ENCODE peak calls at places on chromosomes 5 and 9, in seven cellular contexts. One of them, this sample, is unnamed.

GRCh38 chr5:179867476-179867875 is 8.9 kb upstream of the MRNIP start:
- DNase-seq in brain microvascular endothelial cell: no peak
- DNase-seq in prostate gland: no peak
- DNase-seq in foreskin fibroblast: no peak
- DNase-seq in lower lobe of right lung: peak
- DNase-seq in epithelial cell of proximal tubule: no peak
- DNase-seq in fibroblast of lung: no peak
- DNase-seq in this sample: no peak

GRCh38 chr5:98635631-98636030 is 137.8 kb upstream of the RGMB start:
- DNase-seq in lower lobe of right lung: no peak
- DNase-seq in epithelial cell of proximal tubule: peak
- DNase-seq in foreskin fibroblast: no peak
- DNase-seq in fibroblast of lung: peak
- DNase-seq in brain microvascular endothelial cell: peak
- DNase-seq in prostate gland: no peak
- DNase-seq in this sample: no peak

GRCh38 chr9:130707225-130707976 is 13.8 kb downstream of the EXOSC2 start:
- DNase-seq in foreskin fibroblast: peak
- DNase-seq in prostate gland: peak
- DNase-seq in fibroblast of lung: peak
- DNase-seq in epithelial cell of proximal tubule: no peak
- DNase-seq in lower lobe of right lung: no peak
- DNase-seq in brain microvascular endothelial cell: peak
- DNase-seq in this sample: peak

GRCh38 chr9:70120834-70121510 is 77.3 kb downstream of the MAMDC2 start:
- DNase-seq in epithelial cell of proximal tubule: peak
- DNase-seq in foreskin fibroblast: peak
- DNase-seq in brain microvascular endothelial cell: peak
- DNase-seq in fibroblast of lung: peak
- DNase-seq in prostate gland: no peak
- DNase-seq in lower lobe of right lung: no peak
- DNase-seq in this sample: peak

GRCh38 chr9:113772121-113772885 is 103.8 kb upstream of the ZNF618 start:
- DNase-seq in fibroblast of lung: peak
- DNase-seq in foreskin fibroblast: peak
- DNase-seq in epithelial cell of proximal tubule: no peak
- DNase-seq in prostate gland: no peak
- DNase-seq in brain microvascular endothelial cell: peak
- DNase-seq in lower lobe of right lung: no peak
- DNase-seq in this sample: no peak

GRCh38 chr5:173103411-173103810 is 40.9 kb upstream of the BNIP1 start:
- DNase-seq in foreskin fibroblast: no peak
- DNase-seq in prostate gland: no peak
- DNase-seq in brain microvascular endothelial cell: no peak
- DNase-seq in lower lobe of right lung: no peak
- DNase-seq in epithelial cell of proximal tubule: no peak
- DNase-seq in fibroblast of lung: no peak
- DNase-seq in this sample: no peak

GRCh38 chr9:118336952-118337349 is 632.7 kb downstream of the TLR4 start:
- DNase-seq in fibroblast of lung: no peak
- DNase-seq in lower lobe of right lung: no peak
- DNase-seq in foreskin fibroblast: no peak
- DNase-seq in epithelial cell of proximal tubule: no peak
- DNase-seq in brain microvascular endothelial cell: no peak
- DNase-seq in prostate gland: no peak
- DNase-seq in this sample: no peak

GRCh38 chr5:151005187-151005974 is 15.0 kb upstream of the GPX3 start:
- DNase-seq in prostate gland: no peak
- DNase-seq in lower lobe of right lung: no peak
- DNase-seq in fibroblast of lung: peak
- DNase-seq in epithelial cell of proximal tubule: no peak
- DNase-seq in brain microvascular endothelial cell: no peak
- DNase-seq in foreskin fibroblast: no peak
- DNase-seq in this sample: no peak

GRCh38 chr5:113000466-113000865 is 23.9 kb downstream of the DCP2 start:
- DNase-seq in epithelial cell of proximal tubule: no peak
- DNase-seq in prostate gland: no peak
- DNase-seq in brain microvascular endothelial cell: no peak
- DNase-seq in lower lobe of right lung: no peak
- DNase-seq in fibroblast of lung: no peak
- DNase-seq in foreskin fibroblast: peak
- DNase-seq in this sample: no peak

GRCh38 chr5:151740336-151740942 is 18.0 kb downstream of the ATOX1 start:
- DNase-seq in epithelial cell of proximal tubule: no peak
- DNase-seq in foreskin fibroblast: peak
- DNase-seq in fibroblast of lung: peak
- DNase-seq in prostate gland: peak
- DNase-seq in lower lobe of right lung: no peak
- DNase-seq in brain microvascular endothelial cell: peak
- DNase-seq in this sample: peak

GRCh38 chr5:110769282-110769681 is 30.5 kb downstream of the SLC25A46 start:
- DNase-seq in lower lobe of right lung: no peak
- DNase-seq in foreskin fibroblast: peak
- DNase-seq in brain microvascular endothelial cell: peak
- DNase-seq in epithelial cell of proximal tubule: no peak
- DNase-seq in prostate gland: no peak
- DNase-seq in fibroblast of lung: peak
- DNase-seq in this sample: peak

GRCh38 chr9:74577956-74578355 is 80.8 kb downstream of the RORB start:
- DNase-seq in lower lobe of right lung: no peak
- DNase-seq in fibroblast of lung: peak
- DNase-seq in prostate gland: no peak
- DNase-seq in epithelial cell of proximal tubule: no peak
- DNase-seq in foreskin fibroblast: no peak
- DNase-seq in brain microvascular endothelial cell: no peak
- DNase-seq in this sample: no peak

GRCh38 chr5:149228610-149229297 is 42.9 kb upstream of the AFAP1L1 start:
- DNase-seq in lower lobe of right lung: no peak
- DNase-seq in prostate gland: peak
- DNase-seq in epithelial cell of proximal tubule: peak
- DNase-seq in fibroblast of lung: peak
- DNase-seq in foreskin fibroblast: peak
- DNase-seq in brain microvascular endothelial cell: peak
- DNase-seq in this sample: peak

GRCh38 chr5:25119654-25120053 is 474.9 kb upstream of the CDH10 start:
- DNase-seq in fibroblast of lung: peak
- DNase-seq in foreskin fibroblast: no peak
- DNase-seq in prostate gland: no peak
- DNase-seq in epithelial cell of proximal tubule: no peak
- DNase-seq in brain microvascular endothelial cell: no peak
- DNase-seq in lower lobe of right lung: no peak
- DNase-seq in this sample: no peak

GRCh38 chr5:74866653-74867162 is 521 bp upstream of the FAM169A start:
- DNase-seq in epithelial cell of proximal tubule: no peak
- DNase-seq in prostate gland: no peak
- DNase-seq in lower lobe of right lung: no peak
- DNase-seq in fibroblast of lung: no peak
- DNase-seq in foreskin fibroblast: no peak
- DNase-seq in brain microvascular endothelial cell: no peak
- DNase-seq in this sample: no peak

GRCh38 chr5:102289251-102289899 is 6.7 kb downstream of the SLCO4C1 start:
- DNase-seq in fibroblast of lung: no peak
- DNase-seq in prostate gland: no peak
- DNase-seq in epithelial cell of proximal tubule: no peak
- DNase-seq in lower lobe of right lung: no peak
- DNase-seq in brain microvascular endothelial cell: no peak
- DNase-seq in foreskin fibroblast: no peak
- DNase-seq in this sample: no peak

GRCh38 chr5:104708027-104708426 is 1145.4 kb upstream of the NUDT12 start:
- DNase-seq in epithelial cell of proximal tubule: no peak
- DNase-seq in fibroblast of lung: no peak
- DNase-seq in prostate gland: no peak
- DNase-seq in foreskin fibroblast: no peak
- DNase-seq in brain microvascular endothelial cell: no peak
- DNase-seq in lower lobe of right lung: no peak
- DNase-seq in this sample: no peak

GRCh38 chr5:80623911-80624457 is 30.5 kb upstream of the MSH3 start:
- DNase-seq in prostate gland: no peak
- DNase-seq in brain microvascular endothelial cell: no peak
- DNase-seq in lower lobe of right lung: no peak
- DNase-seq in fibroblast of lung: no peak
- DNase-seq in epithelial cell of proximal tubule: no peak
- DNase-seq in foreskin fibroblast: no peak
- DNase-seq in this sample: no peak

GRCh38 chr5:139397921-139398320 is 3.0 kb upstream of the PROB1 start:
- DNase-seq in lower lobe of right lung: no peak
- DNase-seq in fibroblast of lung: peak
- DNase-seq in brain microvascular endothelial cell: no peak
- DNase-seq in foreskin fibroblast: no peak
- DNase-seq in prostate gland: no peak
- DNase-seq in epithelial cell of proximal tubule: no peak
- DNase-seq in this sample: no peak

GRCh38 chr5:133240425-133241091 is 188.7 kb downstream of the HSPA4 start:
- DNase-seq in brain microvascular endothelial cell: peak
- DNase-seq in fibroblast of lung: peak
- DNase-seq in lower lobe of right lung: no peak
- DNase-seq in prostate gland: no peak
- DNase-seq in foreskin fibroblast: peak
- DNase-seq in epithelial cell of proximal tubule: peak
- DNase-seq in this sample: peak

GRCh38 chr5:132074772-132075718 is 1.5 kb downstream of the CSF2 start:
- DNase-seq in epithelial cell of proximal tubule: no peak
- DNase-seq in prostate gland: no peak
- DNase-seq in brain microvascular endothelial cell: no peak
- DNase-seq in fibroblast of lung: no peak
- DNase-seq in foreskin fibroblast: no peak
- DNase-seq in lower lobe of right lung: peak
- DNase-seq in this sample: no peak

DNA sequence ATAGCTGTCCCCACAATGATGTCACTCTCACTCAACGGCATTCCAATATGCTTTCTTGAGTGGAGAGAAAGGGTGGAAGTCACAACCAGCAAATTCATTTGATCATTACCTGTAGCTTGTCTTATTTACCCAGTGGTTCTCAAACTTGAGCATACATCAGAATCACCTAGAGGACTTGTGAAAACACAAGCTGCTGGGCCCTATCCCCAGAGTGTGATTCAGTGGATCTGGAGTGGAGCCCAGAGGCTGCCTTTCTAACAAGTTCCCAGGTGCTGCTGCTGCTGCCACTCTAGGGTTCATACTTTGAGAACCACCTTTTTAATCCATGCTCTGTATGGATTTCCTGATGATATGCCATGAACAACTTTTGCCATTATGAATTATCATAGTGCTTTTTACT is 94.7 kb downstream of the KLHL3 start:
- DNase-seq in fibroblast of lung: no peak
- DNase-seq in lower lobe of right lung: no peak
- DNase-seq in epithelial cell of proximal tubule: no peak
- DNase-seq in foreskin fibroblast: no peak
- DNase-seq in prostate gland: no peak
- DNase-seq in brain microvascular endothelial cell: peak
- DNase-seq in this sample: no peak
- H3K4me3 ChIP-seq in fibroblast of lung: no peak
- H3K4me3 ChIP-seq in lower lobe of right lung: no peak
- H3K4me3 ChIP-seq in epithelial cell of proximal tubule: no peak
- H3K4me3 ChIP-seq in foreskin fibroblast: no peak
- H3K4me3 ChIP-seq in prostate gland: no peak
- H3K4me3 ChIP-seq in brain microvascular endothelial cell: no peak
- H3K4me3 ChIP-seq in this sample: no peak

DNA sequence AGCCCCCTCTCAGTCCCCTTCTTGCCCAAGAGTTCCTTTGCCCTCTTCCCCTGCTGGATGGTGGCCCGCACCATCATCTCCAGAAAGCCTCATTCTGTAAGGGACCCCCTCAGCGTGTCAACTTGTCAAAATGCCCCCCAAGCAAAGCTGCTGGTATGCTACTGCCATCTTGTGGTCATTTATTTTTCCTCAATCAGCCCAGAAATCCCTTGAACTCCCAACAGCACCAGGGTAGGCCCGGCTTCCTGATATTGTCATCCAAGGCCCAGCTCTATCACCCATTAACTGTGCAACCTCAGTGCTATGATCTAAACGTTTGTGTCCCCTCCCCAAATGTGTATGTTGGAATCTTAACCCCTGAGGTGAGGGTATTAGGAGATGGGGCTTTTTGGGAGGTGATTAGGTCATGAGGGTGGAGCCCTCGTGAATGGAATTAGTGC is 53.2 kb upstream of the FBXW11 start:
- DNase-seq in foreskin fibroblast: no peak
- DNase-seq in lower lobe of right lung: no peak
- DNase-seq in fibroblast of lung: peak
- DNase-seq in brain microvascular endothelial cell: no peak
- DNase-seq in epithelial cell of proximal tubule: no peak
- DNase-seq in prostate gland: no peak
- DNase-seq in this sample: no peak
- TF ChIP-seq CTCF in foreskin fibroblast: peak
- TF ChIP-seq CTCF in lower lobe of right lung: peak
- TF ChIP-seq CTCF in fibroblast of lung: peak
- TF ChIP-seq CTCF in brain microvascular endothelial cell: peak
- TF ChIP-seq CTCF in epithelial cell of proximal tubule: peak
- TF ChIP-seq CTCF in prostate gland: no peak
- TF ChIP-seq CTCF in this sample: peak

DNA sequence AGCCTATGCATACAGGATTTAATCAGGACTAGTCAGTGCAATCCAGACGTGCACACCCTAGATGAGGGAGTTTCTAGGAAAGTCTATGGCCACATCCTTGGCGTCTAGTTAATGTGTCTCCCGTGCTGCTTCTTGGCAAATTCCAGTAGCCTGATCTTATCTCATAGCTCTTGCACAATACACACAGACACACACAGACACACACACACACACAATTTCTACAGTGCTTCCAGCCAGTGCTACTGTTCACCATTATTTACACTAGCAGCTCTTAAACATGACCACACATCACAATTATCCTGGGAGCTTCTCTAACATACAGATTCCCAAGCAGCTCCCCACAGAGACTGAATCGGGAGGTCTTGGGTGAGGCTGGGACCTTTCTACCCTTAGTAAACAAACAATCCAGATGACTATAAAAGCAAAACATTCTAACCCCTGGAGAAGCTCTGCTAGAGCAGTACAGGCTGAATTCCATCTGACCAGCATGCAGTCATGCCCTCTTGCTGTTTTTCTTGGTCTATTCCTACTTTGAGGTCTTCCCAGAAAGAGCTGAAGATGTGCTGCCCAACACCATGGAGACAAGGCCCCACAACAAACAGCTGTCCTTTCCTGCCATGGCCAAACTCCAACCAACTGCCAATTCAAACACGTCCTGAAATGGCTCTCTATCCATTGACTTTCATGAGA is 236.6 kb downstream of the DEPDC1B start:
- DNase-seq in lower lobe of right lung: no peak
- DNase-seq in prostate gland: peak
- DNase-seq in epithelial cell of proximal tubule: no peak
- DNase-seq in fibroblast of lung: peak
- DNase-seq in foreskin fibroblast: no peak
- DNase-seq in brain microvascular endothelial cell: peak
- DNase-seq in this sample: no peak
- H3K4me3 ChIP-seq in lower lobe of right lung: no peak
- H3K4me3 ChIP-seq in prostate gland: no peak
- H3K4me3 ChIP-seq in epithelial cell of proximal tubule: no peak
- H3K4me3 ChIP-seq in fibroblast of lung: no peak
- H3K4me3 ChIP-seq in foreskin fibroblast: no peak
- H3K4me3 ChIP-seq in brain microvascular endothelial cell: no peak
- H3K4me3 ChIP-seq in this sample: no peak

DNA sequence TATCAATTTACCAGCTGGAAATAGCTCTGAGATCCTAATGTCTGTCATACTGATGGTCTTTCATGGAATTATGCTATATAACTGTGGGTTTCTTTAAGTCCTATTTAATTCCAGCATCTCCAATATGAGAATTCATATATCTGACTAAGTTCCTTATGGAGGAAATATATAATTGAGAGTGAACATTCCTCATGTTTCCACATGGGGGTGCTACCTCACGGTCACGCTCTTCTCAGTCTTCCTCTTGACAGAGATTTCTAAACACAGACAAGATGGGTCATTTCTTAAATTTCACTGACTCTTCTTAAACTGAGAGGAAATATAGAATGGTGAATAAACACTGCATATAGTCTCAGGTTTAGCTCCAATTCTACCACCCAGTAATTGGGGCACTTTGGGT is 212.1 kb downstream of the SLF1 start:
- DNase-seq in prostate gland: no peak
- DNase-seq in brain microvascular endothelial cell: no peak
- DNase-seq in fibroblast of lung: peak
- DNase-seq in lower lobe of right lung: no peak
- DNase-seq in epithelial cell of proximal tubule: no peak
- DNase-seq in foreskin fibroblast: peak
- DNase-seq in this sample: no peak
- TF ChIP-seq CTCF in prostate gland: no peak
- TF ChIP-seq CTCF in brain microvascular endothelial cell: peak
- TF ChIP-seq CTCF in fibroblast of lung: peak
- TF ChIP-seq CTCF in lower lobe of right lung: no peak
- TF ChIP-seq CTCF in epithelial cell of proximal tubule: peak
- TF ChIP-seq CTCF in foreskin fibroblast: peak
- TF ChIP-seq CTCF in this sample: peak

This sample was measured in AG04450.